ENCODE peak calls at places on chromosomes 1 and 21, in eight cellular contexts. One of them, this sample, is unnamed.

GRCh38 chr1:160821627-160822026 is 25.7 kb downstream of the LY9 start:
- DNase-seq in naive thymus-derived CD8-positive, alpha-beta T cell: no peak
- DNase-seq in stimulated activated effector memory CD8-positive, alpha-beta T cell treated with anti-CD3 and anti-CD28 coated beads, Interleukin-12 subunit alpha, Interleukin-12 subunit beta, amount 100 ng/mL, for 72 hours: no peak
- DNase-seq in AG10803: no peak
- DNase-seq in activated CD4-positive, alpha-beta T cell treated with anti-CD3 and anti-CD28 coated beads, Interleukin-2, amount 50 U/mL, for 1 hour: no peak
- DNase-seq in stimulated activated CD8-positive, alpha-beta memory T cell treated with anti-CD3 and anti-CD28 coated beads, Interleukin-15, amount 100 ng/mL, for 4 hours: no peak
- DNase-seq in hepatocyte: no peak
- DNase-seq in putamen: no peak
- DNase-seq in this sample: no peak

GRCh38 chr1:223031690-223032601 is 111.1 kb downstream of the TLR5 start:
- DNase-seq in naive thymus-derived CD8-positive, alpha-beta T cell: no peak
- DNase-seq in stimulated activated effector memory CD8-positive, alpha-beta T cell treated with anti-CD3 and anti-CD28 coated beads, Interleukin-12 subunit alpha, Interleukin-12 subunit beta, amount 100 ng/mL, for 72 hours: no peak
- DNase-seq in AG10803: peak; percentile 72
- DNase-seq in activated CD4-positive, alpha-beta T cell treated with anti-CD3 and anti-CD28 coated beads, Interleukin-2, amount 50 U/mL, for 1 hour: no peak
- DNase-seq in stimulated activated CD8-positive, alpha-beta memory T cell treated with anti-CD3 and anti-CD28 coated beads, Interleukin-15, amount 100 ng/mL, for 4 hours: no peak
- DNase-seq in hepatocyte: no peak
- DNase-seq in putamen: no peak
- DNase-seq in this sample: no peak

GRCh38 chr1:26991310-26992116 is 2.0 kb upstream of the TRNP1 start:
- DNase-seq in naive thymus-derived CD8-positive, alpha-beta T cell: no peak
- DNase-seq in stimulated activated effector memory CD8-positive, alpha-beta T cell treated with anti-CD3 and anti-CD28 coated beads, Interleukin-12 subunit alpha, Interleukin-12 subunit beta, amount 100 ng/mL, for 72 hours: no peak
- DNase-seq in AG10803: peak; percentile 64
- DNase-seq in activated CD4-positive, alpha-beta T cell treated with anti-CD3 and anti-CD28 coated beads, Interleukin-2, amount 50 U/mL, for 1 hour: no peak
- DNase-seq in stimulated activated CD8-positive, alpha-beta memory T cell treated with anti-CD3 and anti-CD28 coated beads, Interleukin-15, amount 100 ng/mL, for 4 hours: no peak
- DNase-seq in hepatocyte: peak; percentile 68
- DNase-seq in putamen: peak; percentile 74
- DNase-seq in this sample: no peak

GRCh38 chr1:147641695-147642592 is 28.4 kb downstream of the ACP6 start:
- DNase-seq in naive thymus-derived CD8-positive, alpha-beta T cell: peak; percentile 78
- DNase-seq in stimulated activated effector memory CD8-positive, alpha-beta T cell treated with anti-CD3 and anti-CD28 coated beads, Interleukin-12 subunit alpha, Interleukin-12 subunit beta, amount 100 ng/mL, for 72 hours: peak; percentile 64
- DNase-seq in AG10803: peak; percentile 41
- DNase-seq in activated CD4-positive, alpha-beta T cell treated with anti-CD3 and anti-CD28 coated beads, Interleukin-2, amount 50 U/mL, for 1 hour: peak; percentile 45
- DNase-seq in stimulated activated CD8-positive, alpha-beta memory T cell treated with anti-CD3 and anti-CD28 coated beads, Interleukin-15, amount 100 ng/mL, for 4 hours: no peak
- DNase-seq in hepatocyte: peak; percentile 71
- DNase-seq in putamen: no peak
- DNase-seq in this sample: no peak

GRCh38 chr1:87717167-87717670 is 388.5 kb downstream of the LMO4 start:
- DNase-seq in naive thymus-derived CD8-positive, alpha-beta T cell: no peak
- DNase-seq in stimulated activated effector memory CD8-positive, alpha-beta T cell treated with anti-CD3 and anti-CD28 coated beads, Interleukin-12 subunit alpha, Interleukin-12 subunit beta, amount 100 ng/mL, for 72 hours: no peak
- DNase-seq in AG10803: no peak
- DNase-seq in activated CD4-positive, alpha-beta T cell treated with anti-CD3 and anti-CD28 coated beads, Interleukin-2, amount 50 U/mL, for 1 hour: no peak
- DNase-seq in stimulated activated CD8-positive, alpha-beta memory T cell treated with anti-CD3 and anti-CD28 coated beads, Interleukin-15, amount 100 ng/mL, for 4 hours: no peak
- DNase-seq in hepatocyte: no peak
- DNase-seq in putamen: no peak
- DNase-seq in this sample: no peak

GRCh38 chr1:187641463-187641862 is 812.7 kb downstream of the PLA2G4A start:
- DNase-seq in naive thymus-derived CD8-positive, alpha-beta T cell: no peak
- DNase-seq in stimulated activated effector memory CD8-positive, alpha-beta T cell treated with anti-CD3 and anti-CD28 coated beads, Interleukin-12 subunit alpha, Interleukin-12 subunit beta, amount 100 ng/mL, for 72 hours: no peak
- DNase-seq in AG10803: no peak
- DNase-seq in activated CD4-positive, alpha-beta T cell treated with anti-CD3 and anti-CD28 coated beads, Interleukin-2, amount 50 U/mL, for 1 hour: no peak
- DNase-seq in stimulated activated CD8-positive, alpha-beta memory T cell treated with anti-CD3 and anti-CD28 coated beads, Interleukin-15, amount 100 ng/mL, for 4 hours: no peak
- DNase-seq in hepatocyte: peak; percentile 39
- DNase-seq in putamen: no peak
- DNase-seq in this sample: no peak

GRCh38 chr21:30839304-30839703 is 9.7 kb upstream of the KRTAP7-1 start:
- DNase-seq in naive thymus-derived CD8-positive, alpha-beta T cell: no peak
- DNase-seq in stimulated activated effector memory CD8-positive, alpha-beta T cell treated with anti-CD3 and anti-CD28 coated beads, Interleukin-12 subunit alpha, Interleukin-12 subunit beta, amount 100 ng/mL, for 72 hours: no peak
- DNase-seq in AG10803: no peak
- DNase-seq in activated CD4-positive, alpha-beta T cell treated with anti-CD3 and anti-CD28 coated beads, Interleukin-2, amount 50 U/mL, for 1 hour: peak; percentile 9
- DNase-seq in stimulated activated CD8-positive, alpha-beta memory T cell treated with anti-CD3 and anti-CD28 coated beads, Interleukin-15, amount 100 ng/mL, for 4 hours: peak; percentile 11
- DNase-seq in hepatocyte: peak; percentile 78
- DNase-seq in putamen: no peak
- DNase-seq in this sample: peak; percentile 23

GRCh38 chr1:92792340-92792782 is 7.5 kb upstream of the EVI5 start:
- DNase-seq in naive thymus-derived CD8-positive, alpha-beta T cell: no peak
- DNase-seq in stimulated activated effector memory CD8-positive, alpha-beta T cell treated with anti-CD3 and anti-CD28 coated beads, Interleukin-12 subunit alpha, Interleukin-12 subunit beta, amount 100 ng/mL, for 72 hours: no peak
- DNase-seq in AG10803: no peak
- DNase-seq in activated CD4-positive, alpha-beta T cell treated with anti-CD3 and anti-CD28 coated beads, Interleukin-2, amount 50 U/mL, for 1 hour: no peak
- DNase-seq in stimulated activated CD8-positive, alpha-beta memory T cell treated with anti-CD3 and anti-CD28 coated beads, Interleukin-15, amount 100 ng/mL, for 4 hours: no peak
- DNase-seq in hepatocyte: no peak
- DNase-seq in putamen: no peak
- DNase-seq in this sample: no peak

GRCh38 chr1:213738658-213739057 is 249.1 kb upstream of the PROX1 start:
- DNase-seq in naive thymus-derived CD8-positive, alpha-beta T cell: no peak
- DNase-seq in stimulated activated effector memory CD8-positive, alpha-beta T cell treated with anti-CD3 and anti-CD28 coated beads, Interleukin-12 subunit alpha, Interleukin-12 subunit beta, amount 100 ng/mL, for 72 hours: no peak
- DNase-seq in AG10803: no peak
- DNase-seq in activated CD4-positive, alpha-beta T cell treated with anti-CD3 and anti-CD28 coated beads, Interleukin-2, amount 50 U/mL, for 1 hour: no peak
- DNase-seq in stimulated activated CD8-positive, alpha-beta memory T cell treated with anti-CD3 and anti-CD28 coated beads, Interleukin-15, amount 100 ng/mL, for 4 hours: no peak
- DNase-seq in hepatocyte: no peak
- DNase-seq in putamen: no peak
- DNase-seq in this sample: no peak

GRCh38 chr21:35503646-35504045 is 454.5 kb upstream of the RUNX1 start:
- DNase-seq in naive thymus-derived CD8-positive, alpha-beta T cell: no peak
- DNase-seq in stimulated activated effector memory CD8-positive, alpha-beta T cell treated with anti-CD3 and anti-CD28 coated beads, Interleukin-12 subunit alpha, Interleukin-12 subunit beta, amount 100 ng/mL, for 72 hours: no peak
- DNase-seq in AG10803: peak; percentile 53
- DNase-seq in activated CD4-positive, alpha-beta T cell treated with anti-CD3 and anti-CD28 coated beads, Interleukin-2, amount 50 U/mL, for 1 hour: no peak
- DNase-seq in stimulated activated CD8-positive, alpha-beta memory T cell treated with anti-CD3 and anti-CD28 coated beads, Interleukin-15, amount 100 ng/mL, for 4 hours: no peak
- DNase-seq in hepatocyte: no peak
- DNase-seq in putamen: peak; percentile 13
- DNase-seq in this sample: no peak

GRCh38 chr1:22826630-22827580 is 116.3 kb downstream of the EPHB2 start:
- DNase-seq in naive thymus-derived CD8-positive, alpha-beta T cell: no peak
- DNase-seq in stimulated activated effector memory CD8-positive, alpha-beta T cell treated with anti-CD3 and anti-CD28 coated beads, Interleukin-12 subunit alpha, Interleukin-12 subunit beta, amount 100 ng/mL, for 72 hours: no peak
- DNase-seq in AG10803: no peak
- DNase-seq in activated CD4-positive, alpha-beta T cell treated with anti-CD3 and anti-CD28 coated beads, Interleukin-2, amount 50 U/mL, for 1 hour: no peak
- DNase-seq in stimulated activated CD8-positive, alpha-beta memory T cell treated with anti-CD3 and anti-CD28 coated beads, Interleukin-15, amount 100 ng/mL, for 4 hours: no peak
- DNase-seq in hepatocyte: peak; percentile 73
- DNase-seq in putamen: no peak
- DNase-seq in this sample: no peak

GRCh38 chr1:229661022-229661877 is 35.2 kb downstream of the URB2 start:
- DNase-seq in naive thymus-derived CD8-positive, alpha-beta T cell: peak; percentile 85
- DNase-seq in stimulated activated effector memory CD8-positive, alpha-beta T cell treated with anti-CD3 and anti-CD28 coated beads, Interleukin-12 subunit alpha, Interleukin-12 subunit beta, amount 100 ng/mL, for 72 hours: peak; percentile 78
- DNase-seq in AG10803: peak; percentile 68
- DNase-seq in activated CD4-positive, alpha-beta T cell treated with anti-CD3 and anti-CD28 coated beads, Interleukin-2, amount 50 U/mL, for 1 hour: peak; percentile 72
- DNase-seq in stimulated activated CD8-positive, alpha-beta memory T cell treated with anti-CD3 and anti-CD28 coated beads, Interleukin-15, amount 100 ng/mL, for 4 hours: peak; percentile 26
- DNase-seq in hepatocyte: peak; percentile 89
- DNase-seq in putamen: peak; percentile 78
- DNase-seq in this sample: peak; percentile 16

GRCh38 chr1:27099904-27100796 is 54.8 kb downstream of the SLC9A1 start:
- DNase-seq in naive thymus-derived CD8-positive, alpha-beta T cell: no peak
- DNase-seq in stimulated activated effector memory CD8-positive, alpha-beta T cell treated with anti-CD3 and anti-CD28 coated beads, Interleukin-12 subunit alpha, Interleukin-12 subunit beta, amount 100 ng/mL, for 72 hours: no peak
- DNase-seq in AG10803: peak; percentile 70
- DNase-seq in activated CD4-positive, alpha-beta T cell treated with anti-CD3 and anti-CD28 coated beads, Interleukin-2, amount 50 U/mL, for 1 hour: no peak
- DNase-seq in stimulated activated CD8-positive, alpha-beta memory T cell treated with anti-CD3 and anti-CD28 coated beads, Interleukin-15, amount 100 ng/mL, for 4 hours: no peak
- DNase-seq in hepatocyte: peak; percentile 66
- DNase-seq in putamen: no peak
- DNase-seq in this sample: no peak

GRCh38 chr1:171141336-171142051 is 43.6 kb upstream of the FMO2 start:
- DNase-seq in naive thymus-derived CD8-positive, alpha-beta T cell: no peak
- DNase-seq in stimulated activated effector memory CD8-positive, alpha-beta T cell treated with anti-CD3 and anti-CD28 coated beads, Interleukin-12 subunit alpha, Interleukin-12 subunit beta, amount 100 ng/mL, for 72 hours: no peak
- DNase-seq in AG10803: peak; percentile 97
- DNase-seq in activated CD4-positive, alpha-beta T cell treated with anti-CD3 and anti-CD28 coated beads, Interleukin-2, amount 50 U/mL, for 1 hour: no peak
- DNase-seq in stimulated activated CD8-positive, alpha-beta memory T cell treated with anti-CD3 and anti-CD28 coated beads, Interleukin-15, amount 100 ng/mL, for 4 hours: no peak
- DNase-seq in hepatocyte: peak; percentile 46
- DNase-seq in putamen: peak; percentile 16
- DNase-seq in this sample: no peak

GRCh38 chr1:40308036-40308727 is 8.9 kb downstream of the COL9A2 start:
- DNase-seq in naive thymus-derived CD8-positive, alpha-beta T cell: no peak
- DNase-seq in stimulated activated effector memory CD8-positive, alpha-beta T cell treated with anti-CD3 and anti-CD28 coated beads, Interleukin-12 subunit alpha, Interleukin-12 subunit beta, amount 100 ng/mL, for 72 hours: no peak
- DNase-seq in AG10803: no peak
- DNase-seq in activated CD4-positive, alpha-beta T cell treated with anti-CD3 and anti-CD28 coated beads, Interleukin-2, amount 50 U/mL, for 1 hour: no peak
- DNase-seq in stimulated activated CD8-positive, alpha-beta memory T cell treated with anti-CD3 and anti-CD28 coated beads, Interleukin-15, amount 100 ng/mL, for 4 hours: no peak
- DNase-seq in hepatocyte: no peak
- DNase-seq in putamen: peak; percentile 79
- DNase-seq in this sample: no peak

GRCh38 chr21:16608209-16608830 is 878.5 kb downstream of the USP25 start:
- DNase-seq in naive thymus-derived CD8-positive, alpha-beta T cell: no peak
- DNase-seq in stimulated activated effector memory CD8-positive, alpha-beta T cell treated with anti-CD3 and anti-CD28 coated beads, Interleukin-12 subunit alpha, Interleukin-12 subunit beta, amount 100 ng/mL, for 72 hours: no peak
- DNase-seq in AG10803: no peak
- DNase-seq in activated CD4-positive, alpha-beta T cell treated with anti-CD3 and anti-CD28 coated beads, Interleukin-2, amount 50 U/mL, for 1 hour: no peak
- DNase-seq in stimulated activated CD8-positive, alpha-beta memory T cell treated with anti-CD3 and anti-CD28 coated beads, Interleukin-15, amount 100 ng/mL, for 4 hours: no peak
- DNase-seq in hepatocyte: no peak
- DNase-seq in putamen: no peak
- DNase-seq in this sample: no peak

GRCh38 chr1:222618880-222619321 is 1.0 kb downstream of the MIA3 start:
- DNase-seq in naive thymus-derived CD8-positive, alpha-beta T cell: no peak
- DNase-seq in stimulated activated effector memory CD8-positive, alpha-beta T cell treated with anti-CD3 and anti-CD28 coated beads, Interleukin-12 subunit alpha, Interleukin-12 subunit beta, amount 100 ng/mL, for 72 hours: peak; percentile 52
- DNase-seq in AG10803: peak; percentile 24
- DNase-seq in activated CD4-positive, alpha-beta T cell treated with anti-CD3 and anti-CD28 coated beads, Interleukin-2, amount 50 U/mL, for 1 hour: no peak
- DNase-seq in stimulated activated CD8-positive, alpha-beta memory T cell treated with anti-CD3 and anti-CD28 coated beads, Interleukin-15, amount 100 ng/mL, for 4 hours: no peak
- DNase-seq in hepatocyte: peak; percentile 50
- DNase-seq in putamen: peak; percentile 25
- DNase-seq in this sample: no peak

GRCh38 chr1:112524251-112524650 is 15.5 kb downstream of the WNT2B start:
- DNase-seq in naive thymus-derived CD8-positive, alpha-beta T cell: no peak
- DNase-seq in stimulated activated effector memory CD8-positive, alpha-beta T cell treated with anti-CD3 and anti-CD28 coated beads, Interleukin-12 subunit alpha, Interleukin-12 subunit beta, amount 100 ng/mL, for 72 hours: no peak
- DNase-seq in AG10803: peak; percentile 67
- DNase-seq in activated CD4-positive, alpha-beta T cell treated with anti-CD3 and anti-CD28 coated beads, Interleukin-2, amount 50 U/mL, for 1 hour: no peak
- DNase-seq in stimulated activated CD8-positive, alpha-beta memory T cell treated with anti-CD3 and anti-CD28 coated beads, Interleukin-15, amount 100 ng/mL, for 4 hours: no peak
- DNase-seq in hepatocyte: peak; percentile 17
- DNase-seq in putamen: no peak
- DNase-seq in this sample: no peak

GRCh38 chr21:25614441-25614840 is 7.2 kb upstream of the MRPL39 start:
- DNase-seq in naive thymus-derived CD8-positive, alpha-beta T cell: no peak
- DNase-seq in stimulated activated effector memory CD8-positive, alpha-beta T cell treated with anti-CD3 and anti-CD28 coated beads, Interleukin-12 subunit alpha, Interleukin-12 subunit beta, amount 100 ng/mL, for 72 hours: no peak
- DNase-seq in AG10803: no peak
- DNase-seq in activated CD4-positive, alpha-beta T cell treated with anti-CD3 and anti-CD28 coated beads, Interleukin-2, amount 50 U/mL, for 1 hour: no peak
- DNase-seq in stimulated activated CD8-positive, alpha-beta memory T cell treated with anti-CD3 and anti-CD28 coated beads, Interleukin-15, amount 100 ng/mL, for 4 hours: no peak
- DNase-seq in hepatocyte: no peak
- DNase-seq in putamen: no peak
- DNase-seq in this sample: no peak

GRCh38 chr21:41207401-41208388 is 39.7 kb downstream of the BACE2 start:
- DNase-seq in naive thymus-derived CD8-positive, alpha-beta T cell: no peak
- DNase-seq in stimulated activated effector memory CD8-positive, alpha-beta T cell treated with anti-CD3 and anti-CD28 coated beads, Interleukin-12 subunit alpha, Interleukin-12 subunit beta, amount 100 ng/mL, for 72 hours: no peak
- DNase-seq in AG10803: peak; percentile 75
- DNase-seq in activated CD4-positive, alpha-beta T cell treated with anti-CD3 and anti-CD28 coated beads, Interleukin-2, amount 50 U/mL, for 1 hour: no peak
- DNase-seq in stimulated activated CD8-positive, alpha-beta memory T cell treated with anti-CD3 and anti-CD28 coated beads, Interleukin-15, amount 100 ng/mL, for 4 hours: no peak
- DNase-seq in hepatocyte: peak; percentile 30
- DNase-seq in putamen: peak; percentile 7
- DNase-seq in this sample: no peak

GRCh38 chr1:37498872-37499617 is 15.5 kb downstream of the MEAF6 start:
- DNase-seq in naive thymus-derived CD8-positive, alpha-beta T cell: no peak
- DNase-seq in stimulated activated effector memory CD8-positive, alpha-beta T cell treated with anti-CD3 and anti-CD28 coated beads, Interleukin-12 subunit alpha, Interleukin-12 subunit beta, amount 100 ng/mL, for 72 hours: no peak
- DNase-seq in AG10803: peak; percentile 55
- DNase-seq in activated CD4-positive, alpha-beta T cell treated with anti-CD3 and anti-CD28 coated beads, Interleukin-2, amount 50 U/mL, for 1 hour: no peak
- DNase-seq in stimulated activated CD8-positive, alpha-beta memory T cell treated with anti-CD3 and anti-CD28 coated beads, Interleukin-15, amount 100 ng/mL, for 4 hours: no peak
- DNase-seq in hepatocyte: peak; percentile 10
- DNase-seq in putamen: no peak
- DNase-seq in this sample: no peak

GRCh38 chr1:202297291-202297690 is 44.4 kb downstream of the UBE2T start:
- DNase-seq in naive thymus-derived CD8-positive, alpha-beta T cell: no peak
- DNase-seq in stimulated activated effector memory CD8-positive, alpha-beta T cell treated with anti-CD3 and anti-CD28 coated beads, Interleukin-12 subunit alpha, Interleukin-12 subunit beta, amount 100 ng/mL, for 72 hours: no peak
- DNase-seq in AG10803: no peak
- DNase-seq in activated CD4-positive, alpha-beta T cell treated with anti-CD3 and anti-CD28 coated beads, Interleukin-2, amount 50 U/mL, for 1 hour: no peak
- DNase-seq in stimulated activated CD8-positive, alpha-beta memory T cell treated with anti-CD3 and anti-CD28 coated beads, Interleukin-15, amount 100 ng/mL, for 4 hours: no peak
- DNase-seq in hepatocyte: no peak
- DNase-seq in putamen: no peak
- DNase-seq in this sample: no peak

GRCh38 chr1:197339092-197339836 is 71.2 kb downstream of the CRB1 start:
- DNase-seq in naive thymus-derived CD8-positive, alpha-beta T cell: no peak
- DNase-seq in stimulated activated effector memory CD8-positive, alpha-beta T cell treated with anti-CD3 and anti-CD28 coated beads, Interleukin-12 subunit alpha, Interleukin-12 subunit beta, amount 100 ng/mL, for 72 hours: no peak
- DNase-seq in AG10803: no peak
- DNase-seq in activated CD4-positive, alpha-beta T cell treated with anti-CD3 and anti-CD28 coated beads, Interleukin-2, amount 50 U/mL, for 1 hour: no peak
- DNase-seq in stimulated activated CD8-positive, alpha-beta memory T cell treated with anti-CD3 and anti-CD28 coated beads, Interleukin-15, amount 100 ng/mL, for 4 hours: no peak
- DNase-seq in hepatocyte: no peak
- DNase-seq in putamen: no peak
- DNase-seq in this sample: no peak

GRCh38 chr1:165080253-165080896 is 276.1 kb downstream of the LMX1A start:
- DNase-seq in naive thymus-derived CD8-positive, alpha-beta T cell: no peak
- DNase-seq in stimulated activated effector memory CD8-positive, alpha-beta T cell treated with anti-CD3 and anti-CD28 coated beads, Interleukin-12 subunit alpha, Interleukin-12 subunit beta, amount 100 ng/mL, for 72 hours: no peak
- DNase-seq in AG10803: peak; percentile 17
- DNase-seq in activated CD4-positive, alpha-beta T cell treated with anti-CD3 and anti-CD28 coated beads, Interleukin-2, amount 50 U/mL, for 1 hour: no peak
- DNase-seq in stimulated activated CD8-positive, alpha-beta memory T cell treated with anti-CD3 and anti-CD28 coated beads, Interleukin-15, amount 100 ng/mL, for 4 hours: no peak
- DNase-seq in hepatocyte: no peak
- DNase-seq in putamen: no peak
- DNase-seq in this sample: no peak